ENCODE peak calls at places on chromosomes 12 and 14, in five cellular contexts. G, V, R, E and F are unnamed samples.

GRCh38 chr12:79143803-79144202 is 279.2 kb downstream of the SYT1 start:
- DNase-seq in G (no peak), V (no peak), R (no peak), E (no peak), F (no peak)

GRCh38 chr12:121960541-121960940 is 42.1 kb downstream of the CFAP251 start:
- DNase-seq in G (no peak), V (no peak), R (no peak), E (no peak), F (no peak)

GRCh38 chr12:128069359-128069997 is 197.5 kb upstream of the TMEM132C start:
- DNase-seq in G (no peak), V (no peak), R (peak), E (no peak), F (peak)

GRCh38 chr12:32734952-32735351 is 20.7 kb downstream of the YARS2 start:
- DNase-seq in G (no peak), V (no peak), R (no peak), E (no peak), F (no peak)

GRCh38 chr12:3045989-3046388 is 31.2 kb upstream of the TSPAN9 start:
- DNase-seq in G (no peak), V (no peak), R (no peak), E (no peak), F (no peak)

GRCh38 chr14:52025310-52025709 is 36.0 kb downstream of the RTRAF start:
- DNase-seq in G (no peak), V (no peak), R (peak), E (no peak), F (peak)

GRCh38 chr12:78938341-78939084 is 73.9 kb downstream of the SYT1 start:
- DNase-seq in G (no peak), V (no peak), R (no peak), E (no peak), F (no peak)

GRCh38 chr12:21559855-21560569 is 33.9 kb downstream of the SPX start:
- DNase-seq in G (no peak), V (no peak), R (peak), E (no peak), F (peak)

GRCh38 chr12:26431211-26431610 is 235.8 kb downstream of the SSPN start:
- DNase-seq in G (no peak), V (no peak), R (no peak), E (no peak), F (no peak)

GRCh38 chr14:74975059-74975810 is 19.8 kb upstream of the PGF start:
- DNase-seq in G (no peak), V (peak), R (no peak), E (peak), F (peak)

GRCh38 chr14:104678346-104678745 is 11.1 kb upstream of the INF2 start:
- DNase-seq in G (no peak), V (peak), R (peak), E (no peak), F (peak)

GRCh38 chr12:24596768-24597388 is 352.0 kb downstream of the BCAT1 start:
- DNase-seq in G (no peak), V (no peak), R (peak), E (no peak), F (peak)

GRCh38 chr12:123139926-123140674 is 10.8 kb downstream of the PITPNM2 start:
- DNase-seq in G (no peak), V (no peak), R (peak), E (no peak), F (peak)

GRCh38 chr12:46200551-46200950 is 68.3 kb downstream of the SLC38A1 start:
- DNase-seq in G (no peak), V (no peak), R (no peak), E (no peak), F (no peak)

GRCh38 chr12:46847001-46847400 is 21.2 kb upstream of the SLC38A4 start:
- DNase-seq in G (no peak), V (no peak), R (no peak), E (no peak), F (no peak)

GRCh38 chr14:23121401-23121800 is 2.3 kb upstream of the CEBPE start:
- DNase-seq in G (no peak), V (no peak), R (peak), E (no peak), F (peak)

GRCh38 chr12:92511776-92512175 is 191.0 kb upstream of the PLEKHG7 start:
- DNase-seq in G (no peak), V (no peak), R (no peak), E (no peak), F (no peak)

GRCh38 chr14:20679907-20680306 is 4.5 kb upstream of the RNASE4 start:
- DNase-seq in G (no peak), V (no peak), R (peak), E (no peak), F (peak)

GRCh38 chr12:100404769-100405407 is 48.0 kb downstream of the SLC17A8 start:
- DNase-seq in G (peak), V (no peak), R (peak), E (no peak), F (peak)

GRCh38 chr12:87182696-87183233 is 846.4 kb downstream of the C12orf50 start:
- DNase-seq in G (no peak), V (no peak), R (no peak), E (no peak), F (no peak)

GRCh38 chr14:37753459-37753858 is 158.0 kb downstream of the TTC6 start:
- DNase-seq in G (no peak), V (no peak), R (no peak), E (no peak), F (no peak)

GRCh38 chr12:113159937-113160336 is 10.4 kb downstream of the CFAP73 start:
- DNase-seq in G (no peak), V (peak), R (no peak), E (no peak), F (no peak)

GRCh38 chr12:122023339-122024131 is 1.9 kb downstream of the BCL7A start:
- DNase-seq in G (no peak), V (peak), R (peak), E (peak), F (peak)

GRCh38 chr12:111578276-111578970 is 20.7 kb downstream of the ATXN2 start:
- DNase-seq in G (no peak), V (no peak), R (peak), E (no peak), F (peak)

GRCh38 chr12:116533343-116534248 is 25.6 kb upstream of the MAP1LC3B2 start:
- DNase-seq in G (peak), V (peak), R (peak), E (no peak), F (peak)

GRCh38 chr14:93102141-93102540 is 13.6 kb downstream of the ITPK1 start:
- DNase-seq in G (no peak), V (no peak), R (no peak), E (no peak), F (no peak)

GRCh38 chr14:75648066-75648838 is 12.4 kb downstream of the ERG28 start:
- DNase-seq in G (no peak), V (no peak), R (peak), E (peak), F (peak)

GRCh38 chr12:15928345-15928744 is 17.2 kb downstream of the DERA start:
- DNase-seq in G (no peak), V (no peak), R (peak), E (no peak), F (peak)

GRCh38 chr12:54279227-54279631 is 693 bp downstream of the CBX5 start:
- DNase-seq in G (no peak), V (no peak), R (no peak), E (no peak), F (no peak)

GRCh38 chr14:35458442-35458841 is 53.9 kb upstream of the NFKBIA start:
- DNase-seq in G (no peak), V (no peak), R (no peak), E (no peak), F (no peak)

GRCh38 chr12:110015132-110015531 is 15.9 kb downstream of the ANKRD13A start:
- DNase-seq in G (no peak), V (no peak), R (no peak), E (no peak), F (no peak)

GRCh38 chr12:68200854-68201253 is 24.8 kb downstream of the IL26 start:
- DNase-seq in G (no peak), V (no peak), R (no peak), E (no peak), F (no peak)

GRCh38 chr14:70045715-70046535 is 142.8 kb downstream of the SLC8A3 start:
- DNase-seq in G (no peak), V (no peak), R (peak), E (peak), F (peak)

GRCh38 chr14:39740454-39740853 is 308.2 kb upstream of the FBXO33 start:
- DNase-seq in G (no peak), V (no peak), R (no peak), E (no peak), F (no peak)

GRCh38 chr14:85308531-85309300 is 221.2 kb upstream of the FLRT2 start:
- DNase-seq in G (no peak), V (no peak), R (no peak), E (no peak), F (peak)

GRCh38 chr12:32039341-32039740 is 67.3 kb upstream of the BICD1 start:
- DNase-seq in G (no peak), V (peak), R (peak), E (no peak), F (peak)

GRCh38 chr12:57166971-57167371 is 19.6 kb upstream of the LRP1-AS start:
- DNase-seq in G (peak), V (no peak), R (peak), E (no peak), F (peak)
- TF ChIP-seq CTCF in G (no peak), V (no peak), R (no peak), E (no peak), F (no peak)

GRCh38 chr12:76874491-76875190 is 4.2 kb downstream of the CSRP2 start:
- DNase-seq in G (no peak), V (no peak), R (no peak), E (no peak), F (no peak)

GRCh38 chr12:76874027-76874426 is 4.8 kb downstream of the CSRP2 start:
- DNase-seq in G (no peak), V (no peak), R (no peak), E (no peak), F (no peak)

GRCh38 chr12:76878045-76878898 is 547 bp downstream of the CSRP2 start:
- DNase-seq in G (no peak), V (no peak), R (no peak), E (no peak), F (peak)

GRCh38 chr12:76878899-76879709 is at the start of gene CSRP2:
- DNase-seq in G (peak), V (peak), R (peak), E (peak), F (peak)

DNA sequence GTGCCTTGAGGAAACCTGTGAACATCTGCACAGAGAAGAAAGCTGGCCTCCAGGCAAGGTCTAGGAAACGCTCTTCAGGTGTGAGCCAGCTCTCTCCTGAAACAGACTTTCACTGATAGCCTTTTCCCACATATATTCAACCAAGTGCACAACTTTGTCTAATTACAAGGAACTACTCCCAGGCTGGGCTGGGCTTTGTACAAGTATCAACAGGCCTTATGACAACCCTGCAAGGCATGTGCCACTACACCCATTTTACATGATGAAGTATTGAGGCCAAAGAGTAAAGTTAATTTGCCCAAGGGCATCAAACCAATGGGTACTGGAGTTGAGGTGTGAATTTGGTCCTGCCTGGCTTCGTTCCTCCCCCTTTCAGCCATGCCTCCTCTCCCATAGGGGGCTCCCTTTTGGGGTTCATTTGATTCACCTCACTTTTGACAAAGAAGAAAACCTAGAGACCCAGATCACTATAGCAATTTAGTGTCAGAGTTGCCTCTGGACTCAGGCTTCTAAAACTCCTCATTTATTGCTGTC is 2.1 kb downstream of the CSRP2 start:
- DNase-seq in G (no peak), V (no peak), R (no peak), E (no peak), F (no peak)
- H3K4me3 ChIP-seq in G (no peak), V (no peak), R (peak), E (no peak), F (no peak)

GRCh38 chr14:65486856-65487255 is 74.3 kb downstream of the FUT8 start:
- DNase-seq in G (no peak), V (no peak), R (no peak), E (no peak), F (no peak)
- TF ChIP-seq CTCF in G (no peak), V (no peak), R (no peak), E (no peak), F (no peak)

GRCh38 chr12:57891639-57892228 is 45.2 kb upstream of the CTDSP2 start:
- DNase-seq in G (no peak), V (no peak), R (no peak), E (no peak), F (peak)

GRCh38 chr12:57890191-57891120 is 43.9 kb upstream of the CTDSP2 start:
- DNase-seq in G (no peak), V (no peak), R (peak), E (no peak), F (peak)

GRCh38 chr12:57887631-57888406 is 41.3 kb upstream of the CTDSP2 start:
- DNase-seq in G (no peak), V (no peak), R (peak), E (no peak), F (peak)

GRCh38 chr12:57888407-57889157 is 42.1 kb upstream of the CTDSP2 start:
- DNase-seq in G (no peak), V (no peak), R (peak), E (no peak), F (peak)

DNA sequence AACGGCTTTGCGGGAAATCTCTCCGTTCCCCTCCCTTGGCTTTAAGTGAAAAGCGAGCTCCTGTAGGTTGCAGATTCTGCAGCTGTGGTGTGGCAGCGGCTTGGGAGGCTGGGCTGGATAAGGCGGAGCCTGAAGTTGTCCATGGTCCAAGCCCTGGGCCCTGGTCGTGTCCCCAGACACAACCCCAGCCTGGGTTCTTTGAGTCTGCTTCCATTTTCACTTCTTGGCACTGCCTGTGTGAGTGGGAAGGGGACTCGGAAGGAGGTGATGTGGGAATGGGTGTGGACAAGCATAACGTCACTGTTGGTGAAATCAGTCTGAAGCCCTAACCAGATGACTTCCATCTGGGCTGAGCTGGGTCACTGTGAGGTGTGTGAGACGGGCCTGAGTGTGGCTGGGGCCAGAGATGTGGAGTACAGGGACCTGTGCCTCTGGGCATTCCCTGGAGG is 43.0 kb upstream of the CTDSP2 start:
- DNase-seq in G (no peak), V (peak), R (peak), E (no peak), F (peak)
- H3K4me3 ChIP-seq in G (no peak), V (peak), R (peak), E (no peak), F (no peak)

GRCh38 chr12:96986883-96987523 is 79.9 kb downstream of the NEDD1 start:
- DNase-seq in G (no peak), V (no peak), R (peak), E (no peak), F (peak)
- TF ChIP-seq CTCF in G (peak), V (peak), R (peak), E (no peak), F (peak)

DNA sequence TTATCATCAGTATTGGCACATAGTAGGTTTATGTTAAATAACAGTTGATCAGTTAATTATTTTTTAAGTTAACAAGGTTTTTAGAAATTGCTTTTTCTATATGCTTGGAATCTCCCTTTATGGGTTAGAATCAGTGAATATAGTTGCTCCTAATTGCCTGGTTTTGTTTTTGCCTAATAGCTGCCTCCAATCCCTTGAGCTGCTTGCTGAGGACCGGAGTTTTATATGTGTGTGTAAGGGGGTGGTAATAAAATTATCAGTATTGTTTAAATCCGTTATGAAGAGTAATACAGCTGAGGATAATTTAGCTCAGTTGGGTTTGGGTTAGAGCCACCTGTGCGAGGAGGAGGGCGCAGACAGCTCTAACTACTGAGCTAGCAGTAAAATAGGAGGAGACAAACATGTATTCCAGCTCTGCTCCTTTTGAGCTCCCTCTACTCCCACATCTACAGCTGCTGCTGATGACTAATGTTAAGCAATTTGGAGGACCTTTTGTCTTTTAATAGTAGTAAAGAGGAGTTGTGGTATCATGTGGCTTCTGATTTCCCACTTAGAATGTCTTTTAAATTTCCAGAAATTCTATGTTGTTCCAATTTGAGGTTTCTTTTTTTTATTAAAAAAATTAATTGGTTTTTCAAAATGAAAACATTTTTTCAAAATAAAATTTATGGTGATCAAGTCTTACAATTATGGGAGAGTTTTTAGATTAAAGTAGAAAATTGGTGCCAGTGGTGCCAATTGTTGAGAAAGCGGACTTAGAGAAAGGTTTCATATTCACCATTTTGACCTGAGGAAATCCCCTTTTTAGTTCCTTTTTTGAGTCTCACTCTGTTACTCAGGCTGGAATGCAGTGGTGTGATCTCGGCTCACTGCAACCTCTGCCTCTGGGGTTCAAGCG is 61.6 kb downstream of the SPATS2 start:
- DNase-seq in G (no peak), V (no peak), R (peak), E (no peak), F (peak)
- H3K4me3 ChIP-seq in G (no peak), V (no peak), R (no peak), E (no peak), F (no peak)

DNA sequence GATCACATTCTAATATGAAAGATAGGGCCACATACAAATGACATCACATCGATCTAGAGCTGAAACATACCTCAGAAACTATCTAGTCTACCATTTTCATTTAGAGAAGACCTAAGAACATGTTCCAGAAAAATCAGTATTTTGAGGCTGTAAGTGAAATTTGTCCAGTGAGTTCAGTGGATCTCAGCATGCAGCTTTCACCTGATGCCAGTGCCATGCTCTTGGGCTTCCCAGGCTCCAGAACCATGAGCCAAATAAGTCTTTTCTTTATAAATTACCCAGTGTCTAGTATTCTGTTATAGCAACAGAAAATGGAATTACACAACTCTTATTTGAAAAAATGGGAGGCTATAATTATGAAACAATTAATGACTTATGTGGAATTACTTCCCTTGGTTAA is 9.0 kb downstream of the CHPT1 start:
- DNase-seq in G (no peak), V (no peak), R (no peak), E (no peak), F (no peak)
- TF ChIP-seq CTCF in G (no peak), V (no peak), R (no peak), E (no peak), F (no peak)

GRCh38 chr12:71685961-71686657 is at the start of gene TMEM19:
- DNase-seq in G (peak), V (peak), R (peak), E (peak), F (peak)
- H3K4me3 ChIP-seq in G (peak), V (peak), R (peak), E (peak), F (peak)

GRCh38 chr14:72097173-72097783 is 165.0 kb downstream of the RGS6 start:
- DNase-seq in G (no peak), V (no peak), R (no peak), E (no peak), F (no peak)

GRCh38 chr14:72098202-72098601 is 166.0 kb downstream of the RGS6 start:
- DNase-seq in G (no peak), V (no peak), R (no peak), E (no peak), F (no peak)

GRCh38 chr14:72089625-72090024 is 157.4 kb downstream of the RGS6 start:
- DNase-seq in G (no peak), V (no peak), R (no peak), E (no peak), F (no peak)

GRCh38 chr14:72094844-72095582 is 162.8 kb downstream of the RGS6 start:
- DNase-seq in G (no peak), V (no peak), R (no peak), E (no peak), F (no peak)
- TF ChIP-seq CTCF in G (no peak), V (no peak), R (no peak), E (no peak), F (no peak)